ENCODE peak calls at places on chromosomes 3 and 15, in nine cellular contexts. O is esophagus squamous epithelium, T is ovary, X is body of pancreas, A is Peyer's patch, K is tibial nerve, J is stomach, N is adrenal gland, E is K562. U is an unnamed sample. For H3K36me3, the result is how much of the 10 kb centered on the place peaks cover.

GRCh38 chr15:73968461-73968860 is 23.6 kb downstream of the STOML1 start:
- DNase-seq in O (no peak), T (no peak), X (no peak), A (no peak), K (no peak), J (no peak), N (no peak), E (no peak), U (no peak)

GRCh38 chr3:88031543-88032148 is 27.2 kb downstream of the CGGBP1 start:
- DNase-seq in O (no peak), T (no peak), X (peak), A (no peak), K (no peak), J (no peak), N (peak), E (no peak), U (no peak)

GRCh38 chr3:56720836-56721235 is 37.8 kb upstream of the TASOR start:
- DNase-seq in O (no peak), T (no peak), X (no peak), A (no peak), K (no peak), J (no peak), N (no peak), E (no peak), U (no peak)

GRCh38 chr15:98776607-98777281 is 128.4 kb downstream of the IGF1R start:
- DNase-seq in O (no peak), T (peak), X (peak), A (peak), K (peak), J (peak), N (peak), E (peak), U (no peak)

GRCh38 chr15:76339302-76340197 is 3.0 kb downstream of the ISL2 start:
- DNase-seq in O (no peak), T (no peak), X (no peak), A (no peak), K (no peak), J (no peak), N (no peak), E (no peak), U (no peak)

GRCh38 chr3:153658151-153658550 is 463.0 kb upstream of the ARHGEF26 start:
- DNase-seq in O (no peak), T (no peak), X (no peak), A (no peak), K (no peak), J (no peak), N (no peak), E (no peak), U (no peak)

GRCh38 chr3:101695779-101696372 is 9.4 kb upstream of the RPL24 start:
- DNase-seq in O (no peak), T (no peak), X (peak), A (no peak), K (no peak), J (no peak), N (peak), E (no peak), U (peak)

GRCh38 chr15:57440167-57440566 is 63.9 kb downstream of the CGNL1 start:
- DNase-seq in O (no peak), T (no peak), X (no peak), A (no peak), K (no peak), J (no peak), N (no peak), E (no peak), U (no peak)

GRCh38 chr15:52196891-52197290 is 5.7 kb upstream of the GNB5 start:
- DNase-seq in O (no peak), T (no peak), X (no peak), A (no peak), K (no peak), J (no peak), N (no peak), E (no peak), U (no peak)

GRCh38 chr15:93241696-93242585 is 152.9 kb upstream of the RGMA start:
- DNase-seq in O (no peak), T (no peak), X (no peak), A (no peak), K (no peak), J (no peak), N (no peak), E (no peak), U (no peak)

GRCh38 chr3:114519415-114519814 is 225.6 kb downstream of the TIGIT start:
- DNase-seq in O (no peak), T (no peak), X (peak), A (no peak), K (no peak), J (no peak), N (peak), E (no peak), U (no peak)

GRCh38 chr3:190481779-190482178 is 32.1 kb upstream of the TMEM207 start:
- DNase-seq in O (no peak), T (no peak), X (no peak), A (no peak), K (no peak), J (no peak), N (no peak), E (no peak), U (no peak)

GRCh38 chr15:90818251-90819210 is 49.9 kb upstream of the FURIN start:
- DNase-seq in O (no peak), T (no peak), X (peak), A (peak), K (no peak), J (peak), N (peak), E (no peak), U (no peak)

GRCh38 chr3:45462522-45463262 is 74.3 kb downstream of the LARS2 start:
- DNase-seq in O (no peak), T (no peak), X (no peak), A (no peak), K (no peak), J (no peak), N (no peak), E (no peak), U (no peak)

GRCh38 chr3:79497447-79498111 is 270.2 kb downstream of the ROBO1 start:
- DNase-seq in O (no peak), T (no peak), X (no peak), A (no peak), K (no peak), J (no peak), N (no peak), E (peak), U (no peak)

GRCh38 chr15:70382009-70382749 is 284.5 kb upstream of the TLE3 start:
- DNase-seq in O (no peak), T (no peak), X (no peak), A (no peak), K (no peak), J (no peak), N (no peak), E (no peak), U (no peak)

GRCh38 chr15:42836251-42836650 is 84.3 kb downstream of the TTBK2 start:
- DNase-seq in O (no peak), T (no peak), X (no peak), A (no peak), K (no peak), J (no peak), N (no peak), E (no peak), U (no peak)

GRCh38 chr15:48373855-48374421 is 42.7 kb downstream of the DUT start:
- DNase-seq in O (no peak), T (no peak), X (no peak), A (no peak), K (no peak), J (no peak), N (peak), E (peak), U (no peak)

GRCh38 chr3:15572138-15572537 is 29.2 kb downstream of the HACL1 start:
- DNase-seq in O (no peak), T (no peak), X (peak), A (no peak), K (no peak), J (no peak), N (no peak), E (no peak), U (no peak)

GRCh38 chr15:36501063-36501678 is 78.3 kb upstream of the CDIN1 start:
- DNase-seq in O (no peak), T (no peak), X (peak), A (no peak), K (no peak), J (no peak), N (peak), E (peak), U (peak)

GRCh38 chr15:41935566-41936020 is 36.8 kb downstream of the EHD4 start:
- DNase-seq in O (no peak), T (no peak), X (peak), A (no peak), K (no peak), J (no peak), N (no peak), E (no peak), U (no peak)

GRCh38 chr3:153897025-153897723 is 224.0 kb upstream of the ARHGEF26 start:
- DNase-seq in O (no peak), T (no peak), X (no peak), A (no peak), K (no peak), J (no peak), N (no peak), E (no peak), U (no peak)

GRCh38 chr3:179421500-179421899 is 29.8 kb downstream of the GNB4 start:
- DNase-seq in O (no peak), T (no peak), X (peak), A (no peak), K (no peak), J (no peak), N (peak), E (peak), U (no peak)

GRCh38 chr3:124083990-124084389 is 92.1 kb upstream of the ROPN1 start:
- DNase-seq in O (no peak), T (no peak), X (no peak), A (no peak), K (no peak), J (no peak), N (no peak), E (no peak), U (no peak)

GRCh38 chr3:12817341-12817705 is 20.8 kb downstream of the CAND2 start:
- DNase-seq in O (no peak), T (no peak), X (peak), A (no peak), K (no peak), J (no peak), N (no peak), E (no peak), U (no peak)

GRCh38 chr3:41808618-41809017 is 153.3 kb downstream of the ULK4 start:
- DNase-seq in O (no peak), T (no peak), X (peak), A (no peak), K (no peak), J (peak), N (no peak), E (no peak), U (no peak)

GRCh38 chr3:141266797-141267555 is 35.4 kb downstream of the PXYLP1 start:
- DNase-seq in O (no peak), T (no peak), X (no peak), A (peak), K (no peak), J (no peak), N (no peak), E (no peak), U (no peak)

GRCh38 chr3:172077197-172077734 is 37.9 kb downstream of the FNDC3B start:
- DNase-seq in O (no peak), T (no peak), X (no peak), A (no peak), K (no peak), J (no peak), N (no peak), E (no peak), U (no peak)
- H3K27ac ChIP-seq in O (no peak), T (no peak), X (no peak), A (no peak), K (no peak), J (no peak), N (no peak), E (no peak), U (no peak)

GRCh38 chr3:47688488-47688887 is 93.2 kb downstream of the SMARCC1 start:
- DNase-seq in O (no peak), T (no peak), X (no peak), A (no peak), K (no peak), J (no peak), N (no peak), E (no peak), U (no peak)
- H3K36me3 ChIP-seq in O (under half), T (under half), X (under half), A (under half), K (under half), J (half or more), N (under half), E (half or more), U (under half)

GRCh38 chr3:57974796-57975388 is 33.3 kb upstream of the FLNB start:
- DNase-seq in O (no peak), T (no peak), X (no peak), A (no peak), K (no peak), J (no peak), N (peak), E (peak), U (no peak)
- TF ChIP-seq POLR2A in O (no peak), T (no peak), X (no peak), A (no peak), K (no peak), J (no peak), N (no peak), E (no peak), U (no peak)

GRCh38 chr3:105938826-105939225 is 70.0 kb upstream of the CBLB start:
- DNase-seq in O (no peak), T (no peak), X (no peak), A (no peak), K (no peak), J (no peak), N (no peak), E (no peak), U (no peak)
- H3K27ac ChIP-seq in O (no peak), T (no peak), X (no peak), A (no peak), K (peak), J (no peak), N (no peak), E (no peak), U (no peak)